ENCODE peak calls at places on chromosomes 4 and X, in eight cellular contexts. One of them, this sample, is unnamed.

GRCh38 chr4:151035321-151035720 is 20.2 kb upstream of the LRBA start:
- DNase-seq in GM23338: peak
- DNase-seq in HCT116: no peak
- DNase-seq in stomach: peak
- DNase-seq in suprapubic skin: no peak
- DNase-seq in transverse colon: peak
- DNase-seq in prostate gland: peak
- DNase-seq in sigmoid colon: no peak
- DNase-seq in this sample: no peak

GRCh38 chr4:77582151-77582550 is 23.5 kb upstream of the CXCL13 start:
- DNase-seq in prostate gland: no peak
- DNase-seq in GM23338: no peak
- DNase-seq in HCT116: no peak
- DNase-seq in transverse colon: no peak
- DNase-seq in sigmoid colon: no peak
- DNase-seq in stomach: no peak
- DNase-seq in suprapubic skin: no peak
- DNase-seq in this sample: no peak

GRCh38 chr4:98514930-98515809 is 143.2 kb downstream of the TSPAN5 start:
- DNase-seq in HCT116: no peak
- DNase-seq in transverse colon: no peak
- DNase-seq in sigmoid colon: no peak
- DNase-seq in prostate gland: no peak
- DNase-seq in GM23338: peak
- DNase-seq in suprapubic skin: no peak
- DNase-seq in stomach: no peak
- DNase-seq in this sample: no peak

GRCh38 chr4:153335665-153336064 is 8.8 kb upstream of the MND1 start:
- DNase-seq in stomach: no peak
- DNase-seq in transverse colon: no peak
- DNase-seq in GM23338: no peak
- DNase-seq in prostate gland: no peak
- DNase-seq in suprapubic skin: no peak
- DNase-seq in sigmoid colon: no peak
- DNase-seq in HCT116: no peak
- DNase-seq in this sample: no peak

GRCh38 chr4:105503484-105503883 is 29.6 kb upstream of the PPA2 start:
- DNase-seq in GM23338: no peak
- DNase-seq in stomach: no peak
- DNase-seq in sigmoid colon: no peak
- DNase-seq in transverse colon: no peak
- DNase-seq in suprapubic skin: no peak
- DNase-seq in prostate gland: no peak
- DNase-seq in HCT116: no peak
- DNase-seq in this sample: no peak

GRCh38 chr4:108486046-108486445 is 134.3 kb upstream of the RPL34 start:
- DNase-seq in stomach: no peak
- DNase-seq in GM23338: no peak
- DNase-seq in suprapubic skin: no peak
- DNase-seq in prostate gland: no peak
- DNase-seq in sigmoid colon: no peak
- DNase-seq in HCT116: no peak
- DNase-seq in transverse colon: no peak
- DNase-seq in this sample: no peak

GRCh38 chrX:72114306-72114705 is 17.4 kb downstream of the RTL5 start:
- DNase-seq in GM23338: no peak
- DNase-seq in transverse colon: no peak
- DNase-seq in suprapubic skin: no peak
- DNase-seq in stomach: no peak
- DNase-seq in HCT116: no peak
- DNase-seq in sigmoid colon: no peak
- DNase-seq in prostate gland: no peak
- DNase-seq in this sample: no peak

GRCh38 chr4:77159798-77160197 is 2.8 kb downstream of the CCNG2 start:
- DNase-seq in GM23338: no peak
- DNase-seq in HCT116: no peak
- DNase-seq in transverse colon: no peak
- DNase-seq in prostate gland: no peak
- DNase-seq in sigmoid colon: no peak
- DNase-seq in suprapubic skin: no peak
- DNase-seq in stomach: no peak
- DNase-seq in this sample: no peak

GRCh38 chr4:56686537-56687231 is 5.6 kb upstream of the HOPX start:
- DNase-seq in stomach: no peak
- DNase-seq in sigmoid colon: no peak
- DNase-seq in prostate gland: no peak
- DNase-seq in GM23338: no peak
- DNase-seq in transverse colon: no peak
- DNase-seq in HCT116: no peak
- DNase-seq in suprapubic skin: no peak
- DNase-seq in this sample: no peak

GRCh38 chr4:139872274-139872673 is 206.7 kb downstream of the MGST2 start:
- DNase-seq in HCT116: no peak
- DNase-seq in sigmoid colon: no peak
- DNase-seq in prostate gland: no peak
- DNase-seq in GM23338: no peak
- DNase-seq in transverse colon: no peak
- DNase-seq in stomach: no peak
- DNase-seq in suprapubic skin: no peak
- DNase-seq in this sample: no peak

GRCh38 chr4:25923745-25924144 is 9.7 kb downstream of the SMIM20 start:
- DNase-seq in suprapubic skin: no peak
- DNase-seq in GM23338: no peak
- DNase-seq in transverse colon: no peak
- DNase-seq in HCT116: no peak
- DNase-seq in sigmoid colon: no peak
- DNase-seq in stomach: no peak
- DNase-seq in prostate gland: no peak
- DNase-seq in this sample: no peak

GRCh38 chrX:32530802-32531403 is 680.4 kb downstream of the DMD start:
- DNase-seq in HCT116: no peak
- DNase-seq in sigmoid colon: no peak
- DNase-seq in GM23338: peak
- DNase-seq in stomach: no peak
- DNase-seq in prostate gland: peak
- DNase-seq in suprapubic skin: no peak
- DNase-seq in transverse colon: peak
- DNase-seq in this sample: no peak

GRCh38 chr4:147560632-147561031 is 56.6 kb upstream of the TMEM184C start:
- DNase-seq in prostate gland: no peak
- DNase-seq in stomach: no peak
- DNase-seq in sigmoid colon: no peak
- DNase-seq in transverse colon: no peak
- DNase-seq in HCT116: no peak
- DNase-seq in suprapubic skin: no peak
- DNase-seq in GM23338: no peak
- DNase-seq in this sample: no peak

GRCh38 chr4:88356771-88357170 is 21.9 kb upstream of the HERC6 start:
- DNase-seq in GM23338: no peak
- DNase-seq in prostate gland: no peak
- DNase-seq in transverse colon: no peak
- DNase-seq in suprapubic skin: no peak
- DNase-seq in HCT116: no peak
- DNase-seq in stomach: no peak
- DNase-seq in sigmoid colon: no peak
- DNase-seq in this sample: no peak

GRCh38 chr4:7812921-7813320 is 126.7 kb downstream of the AFAP1 start:
- DNase-seq in sigmoid colon: peak
- DNase-seq in prostate gland: no peak
- DNase-seq in suprapubic skin: no peak
- DNase-seq in HCT116: no peak
- DNase-seq in GM23338: no peak
- DNase-seq in stomach: no peak
- DNase-seq in transverse colon: no peak
- DNase-seq in this sample: no peak

GRCh38 chr4:38449506-38450174 is 214.4 kb upstream of the KLF3 start:
- DNase-seq in prostate gland: no peak
- DNase-seq in GM23338: peak
- DNase-seq in HCT116: no peak
- DNase-seq in suprapubic skin: no peak
- DNase-seq in transverse colon: no peak
- DNase-seq in stomach: no peak
- DNase-seq in sigmoid colon: no peak
- DNase-seq in this sample: no peak

GRCh38 chr4:48815483-48815882 is 15.4 kb upstream of the OCIAD1 start:
- DNase-seq in sigmoid colon: no peak
- DNase-seq in HCT116: no peak
- DNase-seq in transverse colon: no peak
- DNase-seq in prostate gland: no peak
- DNase-seq in GM23338: no peak
- DNase-seq in stomach: no peak
- DNase-seq in suprapubic skin: no peak
- DNase-seq in this sample: no peak

GRCh38 chr4:123832173-123833026 is 435.8 kb downstream of the SPRY1 start:
- DNase-seq in transverse colon: peak
- DNase-seq in GM23338: no peak
- DNase-seq in stomach: no peak
- DNase-seq in HCT116: no peak
- DNase-seq in sigmoid colon: peak
- DNase-seq in prostate gland: no peak
- DNase-seq in suprapubic skin: peak
- DNase-seq in this sample: no peak

GRCh38 chrX:30906726-30907125 is 17.7 kb upstream of the TAB3 start:
- DNase-seq in HCT116: peak
- DNase-seq in sigmoid colon: no peak
- DNase-seq in prostate gland: no peak
- DNase-seq in transverse colon: no peak
- DNase-seq in GM23338: no peak
- DNase-seq in stomach: no peak
- DNase-seq in suprapubic skin: no peak
- DNase-seq in this sample: no peak

GRCh38 chrX:124435616-124436015 is 89.3 kb downstream of the SH2D1A start:
- DNase-seq in GM23338: no peak
- DNase-seq in HCT116: no peak
- DNase-seq in stomach: no peak
- DNase-seq in suprapubic skin: no peak
- DNase-seq in prostate gland: no peak
- DNase-seq in transverse colon: no peak
- DNase-seq in sigmoid colon: no peak
- DNase-seq in this sample: no peak

GRCh38 chr4:3073158-3074077 is 920 bp downstream of the HTT-AS start:
- DNase-seq in HCT116: no peak
- DNase-seq in sigmoid colon: peak
- DNase-seq in stomach: no peak
- DNase-seq in transverse colon: no peak
- DNase-seq in prostate gland: peak
- DNase-seq in suprapubic skin: no peak
- DNase-seq in GM23338: peak
- DNase-seq in this sample: no peak

GRCh38 chr4:74431113-74431826 is 13.7 kb upstream of the AREG start:
- DNase-seq in sigmoid colon: no peak
- DNase-seq in stomach: no peak
- DNase-seq in prostate gland: no peak
- DNase-seq in GM23338: no peak
- DNase-seq in transverse colon: no peak
- DNase-seq in suprapubic skin: no peak
- DNase-seq in HCT116: no peak
- DNase-seq in this sample: no peak
- TF ChIP-seq POLR2AphosphoS5 in sigmoid colon: no peak
- TF ChIP-seq POLR2AphosphoS5 in stomach: peak
- TF ChIP-seq POLR2AphosphoS5 in prostate gland: no peak
- TF ChIP-seq POLR2AphosphoS5 in GM23338: no peak
- TF ChIP-seq POLR2AphosphoS5 in transverse colon: no peak
- TF ChIP-seq POLR2AphosphoS5 in suprapubic skin: no peak
- TF ChIP-seq POLR2AphosphoS5 in HCT116: no peak
- TF ChIP-seq POLR2AphosphoS5 in this sample: no peak

DNA sequence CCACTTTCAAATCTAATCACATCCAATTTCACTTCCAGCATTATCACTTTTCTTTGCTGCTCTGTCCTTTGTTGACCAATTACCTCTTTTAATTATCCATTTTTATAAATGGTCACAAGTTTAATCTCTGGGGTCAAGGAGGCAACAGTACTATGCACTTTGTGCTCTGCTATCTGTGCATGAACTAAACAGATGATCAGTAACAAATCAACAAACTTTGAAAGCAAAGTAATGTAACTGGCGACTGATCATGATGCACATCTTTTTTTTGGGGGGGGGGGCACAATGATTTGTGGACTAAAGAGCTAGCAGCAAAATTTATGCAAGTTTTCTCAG is 1.5 kb upstream of the SEC31A start:
- DNase-seq in transverse colon: no peak
- DNase-seq in HCT116: no peak
- DNase-seq in prostate gland: no peak
- DNase-seq in sigmoid colon: no peak
- DNase-seq in stomach: no peak
- DNase-seq in GM23338: no peak
- DNase-seq in suprapubic skin: no peak
- DNase-seq in this sample: no peak
- TF ChIP-seq POLR2AphosphoS5 in transverse colon: no peak
- TF ChIP-seq POLR2AphosphoS5 in HCT116: no peak
- TF ChIP-seq POLR2AphosphoS5 in prostate gland: no peak
- TF ChIP-seq POLR2AphosphoS5 in sigmoid colon: no peak
- TF ChIP-seq POLR2AphosphoS5 in stomach: no peak
- TF ChIP-seq POLR2AphosphoS5 in GM23338: no peak
- TF ChIP-seq POLR2AphosphoS5 in suprapubic skin: no peak
- TF ChIP-seq POLR2AphosphoS5 in this sample: no peak

GRCh38 chrX:49100704-49101628 is 21.3 kb upstream of the WDR45 start:
- DNase-seq in GM23338: peak
- DNase-seq in HCT116: peak
- DNase-seq in sigmoid colon: peak
- DNase-seq in suprapubic skin: peak
- DNase-seq in prostate gland: peak
- DNase-seq in transverse colon: peak
- DNase-seq in stomach: peak
- DNase-seq in this sample: peak
- TF ChIP-seq POLR2AphosphoS5 in GM23338: peak
- TF ChIP-seq POLR2AphosphoS5 in HCT116: peak
- TF ChIP-seq POLR2AphosphoS5 in sigmoid colon: peak
- TF ChIP-seq POLR2AphosphoS5 in suprapubic skin: no peak
- TF ChIP-seq POLR2AphosphoS5 in prostate gland: peak
- TF ChIP-seq POLR2AphosphoS5 in transverse colon: peak
- TF ChIP-seq POLR2AphosphoS5 in stomach: peak
- TF ChIP-seq POLR2AphosphoS5 in this sample: peak

DNA sequence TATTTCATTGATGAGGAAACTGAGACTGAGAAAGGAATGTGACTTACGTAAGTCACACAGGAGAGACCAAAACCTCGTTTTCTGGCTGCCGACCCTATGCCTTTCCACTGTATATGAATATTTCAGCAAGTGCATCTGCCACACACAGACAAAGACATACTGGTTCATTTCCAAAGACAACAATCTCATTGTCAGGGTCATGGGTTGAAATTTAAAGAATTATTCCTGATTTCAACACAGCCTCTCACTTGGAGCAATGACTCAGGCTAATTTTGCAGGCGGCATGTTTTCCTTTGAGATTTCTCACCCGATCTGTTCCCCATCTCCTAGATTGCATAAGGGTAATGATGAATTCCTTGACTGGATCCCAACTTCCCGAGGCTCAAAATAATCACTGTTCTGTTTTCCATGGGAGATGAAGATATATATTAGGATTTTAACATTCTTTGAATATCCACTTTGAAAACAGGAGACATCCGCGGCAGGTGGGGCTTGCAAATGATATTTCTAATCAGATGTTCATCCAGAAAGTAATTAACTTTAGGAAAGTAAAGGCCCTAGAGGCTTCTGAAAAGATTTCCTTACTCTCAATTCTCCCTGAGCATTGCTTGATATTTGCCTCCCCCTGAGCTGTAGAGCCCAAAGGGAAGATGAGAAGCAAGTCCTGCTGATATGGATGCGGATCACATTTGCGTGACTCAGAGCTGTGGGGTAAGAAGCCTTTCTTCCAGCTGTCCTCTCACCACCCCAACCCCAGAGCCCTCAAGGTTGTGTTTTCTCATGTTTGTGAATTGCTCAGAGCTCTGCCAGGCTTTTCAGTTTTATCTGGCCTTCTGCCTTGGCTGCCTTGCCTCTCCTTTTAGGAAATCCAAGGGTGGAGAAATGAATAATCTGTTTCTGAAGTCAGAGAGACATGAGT is 361.1 kb upstream of the BOD1L1 start:
- DNase-seq in HCT116: no peak
- DNase-seq in sigmoid colon: peak
- DNase-seq in suprapubic skin: no peak
- DNase-seq in stomach: no peak
- DNase-seq in transverse colon: no peak
- DNase-seq in prostate gland: no peak
- DNase-seq in GM23338: no peak
- DNase-seq in this sample: no peak
- TF ChIP-seq POLR2AphosphoS5 in HCT116: no peak
- TF ChIP-seq POLR2AphosphoS5 in sigmoid colon: no peak
- TF ChIP-seq POLR2AphosphoS5 in suprapubic skin: no peak
- TF ChIP-seq POLR2AphosphoS5 in stomach: no peak
- TF ChIP-seq POLR2AphosphoS5 in transverse colon: no peak
- TF ChIP-seq POLR2AphosphoS5 in prostate gland: no peak
- TF ChIP-seq POLR2AphosphoS5 in GM23338: no peak
- TF ChIP-seq POLR2AphosphoS5 in this sample: no peak